ENCODE peak calls at places on chromosomes 12 and 14, in ten cellular contexts. U, Y, C, X, Q, Z, L, E, A and K are unnamed samples.

GRCh38 chr12:120361506-120362208 is 7.3 kb downstream of the MSI1 start:
- DNase-seq in U (no peak), Y (no peak), C (peak), X (no peak), Q (peak), Z (no peak), L (peak), E (no peak), A (peak), K (no peak)

GRCh38 chr12:13133886-13134285 is 30.4 kb upstream of the GSG1 start:
- DNase-seq in U (no peak), Y (no peak), C (no peak), X (no peak), Q (no peak), Z (no peak), L (no peak), E (no peak), A (no peak), K (no peak)

GRCh38 chr12:59431266-59431665 is 164.6 kb upstream of the SLC16A7 start:
- DNase-seq in U (no peak), Y (no peak), C (no peak), X (no peak), Q (no peak), Z (no peak), L (peak), E (peak), A (no peak), K (no peak)

GRCh38 chr14:96254696-96255095 is 1.3 kb upstream of the BDKRB1 start:
- DNase-seq in U (no peak), Y (no peak), C (no peak), X (no peak), Q (no peak), Z (no peak), L (no peak), E (no peak), A (no peak), K (no peak)

GRCh38 chr14:94373708-94374107 is 14.7 kb downstream of the SERPINA1 start:
- DNase-seq in U (no peak), Y (no peak), C (no peak), X (peak), Q (no peak), Z (peak), L (peak), E (peak), A (no peak), K (peak)

GRCh38 chr12:121538699-121539061 is 42.1 kb downstream of the KDM2B start:
- DNase-seq in U (no peak), Y (no peak), C (peak), X (no peak), Q (no peak), Z (peak), L (peak), E (peak), A (no peak), K (no peak)

GRCh38 chr14:101400815-101401214 is 160.5 kb upstream of the DIO3 start:
- DNase-seq in U (no peak), Y (no peak), C (no peak), X (no peak), Q (no peak), Z (no peak), L (peak), E (no peak), A (no peak), K (no peak)

GRCh38 chr12:124713436-124714082 is 146.1 kb upstream of the NCOR2 start:
- DNase-seq in U (peak), Y (no peak), C (no peak), X (peak), Q (no peak), Z (no peak), L (peak), E (no peak), A (peak), K (no peak)

GRCh38 chr12:103908877-103909276 is 21.3 kb upstream of the HSP90B1 start:
- DNase-seq in U (no peak), Y (no peak), C (no peak), X (no peak), Q (no peak), Z (no peak), L (peak), E (no peak), A (no peak), K (no peak)

GRCh38 chr14:65080954-65081747 is 21.2 kb downstream of the MAX start:
- DNase-seq in U (no peak), Y (no peak), C (peak), X (no peak), Q (no peak), Z (no peak), L (no peak), E (no peak), A (no peak), K (no peak)

GRCh38 chr12:67451206-67451605 is 182.0 kb downstream of the CAND1 start:
- DNase-seq in U (no peak), Y (no peak), C (no peak), X (no peak), Q (no peak), Z (no peak), L (no peak), E (no peak), A (no peak), K (no peak)

GRCh38 chr14:90733139-90733808 is 83.0 kb downstream of the TTC7B start:
- DNase-seq in U (no peak), Y (no peak), C (no peak), X (no peak), Q (peak), Z (peak), L (no peak), E (no peak), A (no peak), K (no peak)

GRCh38 chr14:64303471-64303917 is 9.3 kb upstream of the ESR2 start:
- DNase-seq in U (no peak), Y (no peak), C (no peak), X (no peak), Q (no peak), Z (no peak), L (peak), E (peak), A (no peak), K (no peak)

GRCh38 chr12:105704788-105705187 is 374.3 kb downstream of the C12orf75 start:
- DNase-seq in U (no peak), Y (no peak), C (peak), X (no peak), Q (no peak), Z (no peak), L (no peak), E (no peak), A (no peak), K (no peak)

GRCh38 chr14:77542349-77543239 is 44.0 kb upstream of the ISM2 start:
- DNase-seq in U (no peak), Y (no peak), C (no peak), X (no peak), Q (no peak), Z (no peak), L (no peak), E (no peak), A (no peak), K (no peak)

GRCh38 chr14:33348510-33348909 is 409.8 kb downstream of the NPAS3 start:
- DNase-seq in U (no peak), Y (no peak), C (no peak), X (no peak), Q (no peak), Z (no peak), L (no peak), E (no peak), A (no peak), K (no peak)
- H3K4me3 ChIP-seq in U (no peak), Y (no peak), C (no peak), X (no peak), Q (no peak), Z (no peak), L (no peak), E (no peak), A (no peak), K (no peak)

GRCh38 chr14:23093526-23093925 is 1.4 kb downstream of the ACIN1 start:
- DNase-seq in U (no peak), Y (no peak), C (no peak), X (no peak), Q (no peak), Z (no peak), L (no peak), E (no peak), A (no peak), K (no peak)

GRCh38 chr14:23091294-23092225 is 3.4 kb downstream of the ACIN1 start:
- DNase-seq in U (no peak), Y (no peak), C (no peak), X (no peak), Q (no peak), Z (no peak), L (no peak), E (no peak), A (no peak), K (no peak)

GRCh38 chr14:23089498-23090253 is 5.3 kb downstream of the ACIN1 start:
- DNase-seq in U (no peak), Y (no peak), C (no peak), X (no peak), Q (no peak), Z (no peak), L (no peak), E (no peak), A (no peak), K (no peak)

GRCh38 chr14:23093104-23093503 is 1.8 kb downstream of the ACIN1 start:
- DNase-seq in U (no peak), Y (no peak), C (no peak), X (no peak), Q (no peak), Z (no peak), L (no peak), E (no peak), A (no peak), K (no peak)

DNA sequence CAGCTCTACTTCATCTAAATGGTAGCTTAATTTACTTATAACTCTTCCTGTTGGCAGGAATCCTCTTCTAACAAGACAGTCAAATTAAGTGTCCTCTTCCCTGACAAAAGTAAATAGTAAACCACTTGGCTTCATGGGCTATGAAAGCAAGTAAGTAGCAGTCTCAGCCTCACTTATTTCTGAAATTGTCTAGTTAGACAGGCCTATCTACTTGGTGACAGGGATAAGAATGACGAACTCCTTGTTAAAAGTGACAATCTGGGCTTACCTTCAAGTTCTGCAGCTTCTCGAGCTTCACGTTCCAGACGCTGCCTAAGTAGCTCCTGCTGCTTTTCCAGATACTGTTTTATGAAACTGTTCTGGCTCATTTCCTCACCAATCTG is 4.7 kb downstream of the ACIN1 start:
- DNase-seq in U (no peak), Y (no peak), C (no peak), X (no peak), Q (no peak), Z (no peak), L (no peak), E (no peak), A (no peak), K (no peak)
- H3K4me3 ChIP-seq in U (no peak), Y (no peak), C (no peak), X (no peak), Q (no peak), Z (no peak), L (no peak), E (no peak), A (no peak), K (no peak)

GRCh38 chr14:70118064-70118463 is 70.7 kb downstream of the SLC8A3 start:
- DNase-seq in U (no peak), Y (no peak), C (no peak), X (no peak), Q (no peak), Z (no peak), L (peak), E (no peak), A (no peak), K (no peak)
- H3K4me3 ChIP-seq in U (no peak), Y (no peak), C (no peak), X (no peak), Q (no peak), Z (no peak), L (no peak), E (no peak), A (no peak), K (no peak)

DNA sequence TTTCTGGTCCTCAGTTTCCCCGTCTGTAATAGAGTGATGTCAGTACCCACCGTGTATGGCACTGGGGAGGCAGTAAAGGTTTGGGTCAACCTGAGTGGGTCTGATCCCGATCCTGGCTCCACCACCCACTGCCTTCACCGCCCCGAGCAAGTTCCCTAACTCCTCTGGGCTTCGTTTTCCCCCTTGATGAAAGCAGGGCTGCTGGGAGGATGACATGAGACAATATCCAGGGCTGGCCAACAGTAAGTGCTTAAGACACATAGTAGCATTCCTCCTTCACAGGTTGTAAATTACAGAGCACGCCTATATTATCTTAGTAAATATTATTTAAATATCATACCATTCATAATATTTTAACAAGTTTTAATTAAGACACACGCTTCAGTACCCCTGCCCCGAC is 590 bp downstream of the PLEK2 start:
- DNase-seq in U (no peak), Y (no peak), C (no peak), X (no peak), Q (no peak), Z (no peak), L (peak), E (peak), A (no peak), K (peak)
- H3K4me3 ChIP-seq in U (peak), Y (peak), C (peak), X (no peak), Q (peak), Z (no peak), L (peak), E (peak), A (peak), K (peak)

DNA sequence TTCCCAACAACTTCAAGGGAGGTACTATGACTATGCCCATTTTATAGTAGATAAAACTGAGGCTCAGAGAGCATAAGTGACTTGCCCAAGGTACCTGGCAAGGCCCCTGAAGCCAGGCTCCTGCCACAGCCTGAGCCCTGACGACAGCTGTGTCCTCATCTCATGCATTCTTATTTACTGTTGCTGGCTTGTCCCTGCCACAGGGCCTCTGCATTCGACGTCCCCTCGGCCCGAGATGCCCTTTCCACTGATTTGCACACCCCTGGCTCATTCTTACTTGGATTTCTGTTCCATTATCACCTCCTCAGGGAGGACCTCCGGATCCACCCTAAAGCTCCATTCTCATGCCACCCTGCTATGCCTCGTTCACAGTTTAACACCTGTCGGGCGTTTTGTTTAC is 2.6 kb downstream of the TESC start:
- DNase-seq in U (no peak), Y (peak), C (no peak), X (no peak), Q (no peak), Z (no peak), L (no peak), E (no peak), A (peak), K (no peak)
- H3K4me3 ChIP-seq in U (no peak), Y (no peak), C (no peak), X (no peak), Q (peak), Z (no peak), L (no peak), E (no peak), A (no peak), K (no peak)